ENCODE peak calls at places on chromosomes 7 and 10, in five cellular contexts. L is OCI-LY7, A is gastrocnemius medialis, K is BE2C, O is cardiac muscle cell. Y is an unnamed sample.

GRCh38 chr10:61350068-61350467 is 103.1 kb downstream of the TMEM26 start:
- DNase-seq in A (no peak), K (no peak), O (no peak), L (no peak), Y (no peak)

GRCh38 chr7:141884544-141885227 is 31.5 kb upstream of the OR9A4 start:
- DNase-seq in K (no peak), L (no peak), A (no peak), O (no peak), Y (no peak)

GRCh38 chr7:157309990-157310668 is 26.7 kb upstream of the DNAJB6 start:
- DNase-seq in A (no peak), O (peak; percentile 89), K (no peak), L (no peak), Y (no peak)

GRCh38 chr7:158248816-158249215 is 338.8 kb downstream of the PTPRN2 start:
- DNase-seq in L (no peak), O (no peak), A (no peak), K (no peak), Y (no peak)

GRCh38 chr10:13877154-13877909 is 290.6 kb downstream of the PRPF18 start:
- DNase-seq in A (peak; percentile 61), L (no peak), K (no peak), O (peak; percentile 55), Y (no peak)

GRCh38 chr10:73759512-73760115 is 15.4 kb downstream of the SEC24C start:
- DNase-seq in A (no peak), K (no peak), O (no peak), L (peak; percentile 86), Y (peak; percentile 89)

GRCh38 chr7:69994907-69995542 is 396.8 kb downstream of the AUTS2 start:
- DNase-seq in A (no peak), O (no peak), K (no peak), L (no peak), Y (no peak)

GRCh38 chr7:18109762-18110161 is 82.1 kb upstream of the PRPS1L1 start:
- DNase-seq in L (no peak), A (no peak), K (no peak), O (no peak), Y (no peak)

GRCh38 chr7:1825877-1826741 is 156.0 kb downstream of the ELFN1 start:
- DNase-seq in O (no peak), A (no peak), K (no peak), L (no peak), Y (peak; percentile 50)

GRCh38 chr7:13144622-13145021 is 457.2 kb downstream of the ARL4A start:
- DNase-seq in L (no peak), O (peak; percentile 71), A (no peak), K (no peak), Y (no peak)

GRCh38 chr7:134878731-134879295 is 99.4 kb downstream of the CALD1 start:
- DNase-seq in L (no peak), O (no peak), K (no peak), A (no peak), Y (no peak)

GRCh38 chr10:70564901-70565351 is 37.6 kb downstream of the PRF1 start:
- DNase-seq in O (no peak), K (no peak), L (peak; percentile 63), A (no peak), Y (no peak)

GRCh38 chr10:22043327-22043633 is 39.8 kb upstream of the DNAJC1 start:
- DNase-seq in A (no peak), K (no peak), L (no peak), O (no peak), Y (no peak)

GRCh38 chr7:156470399-156471320 is 169.9 kb upstream of the RNF32 start:
- DNase-seq in L (no peak), K (no peak), O (no peak), A (no peak), Y (no peak)

GRCh38 chr10:81109200-81109752 is 571.6 kb downstream of the SH2D4B start:
- DNase-seq in L (no peak), K (no peak), A (no peak), O (no peak), Y (no peak)

GRCh38 chr7:29038463-29038862 is 80.3 kb upstream of the TRIL start:
- DNase-seq in K (no peak), O (peak; percentile 58), A (no peak), L (no peak), Y (no peak)

GRCh38 chr10:46544989-46545791 is 11.3 kb downstream of the GPRIN2 start:
- DNase-seq in K (peak; percentile 25), L (peak; percentile 21), A (peak; percentile 0), O (peak; percentile 39), Y (peak; percentile 65)

GRCh38 chr10:969473-970150 is 18.6 kb upstream of the GTPBP4 start:
- DNase-seq in K (no peak), L (no peak), O (no peak), A (no peak), Y (no peak)

GRCh38 chr10:69797959-69798358 is 3.7 kb upstream of the COL13A1 start:
- DNase-seq in O (no peak), L (no peak), A (no peak), K (no peak), Y (no peak)

GRCh38 chr10:4770766-4771553 is 55.0 kb upstream of the AKR1E2 start:
- DNase-seq in L (no peak), O (peak; percentile 85), A (no peak), K (no peak), Y (no peak)

DNA sequence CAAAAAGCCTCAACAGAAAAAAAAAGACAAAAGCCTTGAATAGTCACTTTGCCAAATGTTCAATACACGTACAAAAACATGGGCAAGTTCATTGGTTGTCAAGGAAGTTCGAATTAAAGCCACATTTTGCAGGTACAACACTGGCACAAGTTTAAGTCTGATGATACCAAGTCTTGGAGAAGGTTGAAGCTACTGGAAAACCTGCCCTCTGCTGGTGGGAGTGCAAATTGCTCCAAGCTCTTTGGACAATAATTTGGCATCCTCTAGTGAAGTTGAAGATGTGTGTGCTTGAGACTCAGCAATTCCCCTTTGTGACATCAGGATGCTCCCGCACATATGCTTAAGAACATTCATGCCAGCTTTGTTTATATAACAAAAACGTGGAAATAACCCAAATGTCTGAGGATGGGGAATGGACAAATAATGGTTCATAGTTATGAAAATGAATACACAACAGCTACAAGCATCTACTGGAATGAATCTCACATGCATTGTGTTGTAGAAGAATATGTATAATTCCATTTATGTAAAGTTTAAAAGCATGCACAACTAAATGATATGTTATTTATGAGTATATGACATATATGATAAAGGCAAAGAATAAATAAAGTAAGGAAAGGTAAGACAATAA is 120.0 kb upstream of the PLPP4 start:
- DNase-seq in L (peak; percentile 49), O (peak; percentile 46), K (peak; percentile 62), A (no peak), Y (no peak)
- TF ChIP-seq CTCF in L (peak; percentile 93), O (peak; percentile 67), K (peak; percentile 92), A (no peak), Y (peak; percentile 67)

GRCh38 chr10:6776170-6776569 is 196.1 kb upstream of the PRKCQ start:
- DNase-seq in L (no peak), A (no peak), K (no peak), O (no peak), Y (no peak)

GRCh38 chr10:6780008-6780677 is 200.1 kb upstream of the PRKCQ start:
- DNase-seq in O (no peak), A (no peak), L (no peak), K (no peak), Y (no peak)

GRCh38 chr10:6782378-6782777 is 202.3 kb upstream of the PRKCQ start:
- DNase-seq in L (no peak), A (no peak), O (no peak), K (no peak), Y (no peak)

GRCh38 chr10:6778992-6779701 is 199.1 kb upstream of the PRKCQ start:
- DNase-seq in L (no peak), K (no peak), O (peak; percentile 93), A (no peak), Y (no peak)

DNA sequence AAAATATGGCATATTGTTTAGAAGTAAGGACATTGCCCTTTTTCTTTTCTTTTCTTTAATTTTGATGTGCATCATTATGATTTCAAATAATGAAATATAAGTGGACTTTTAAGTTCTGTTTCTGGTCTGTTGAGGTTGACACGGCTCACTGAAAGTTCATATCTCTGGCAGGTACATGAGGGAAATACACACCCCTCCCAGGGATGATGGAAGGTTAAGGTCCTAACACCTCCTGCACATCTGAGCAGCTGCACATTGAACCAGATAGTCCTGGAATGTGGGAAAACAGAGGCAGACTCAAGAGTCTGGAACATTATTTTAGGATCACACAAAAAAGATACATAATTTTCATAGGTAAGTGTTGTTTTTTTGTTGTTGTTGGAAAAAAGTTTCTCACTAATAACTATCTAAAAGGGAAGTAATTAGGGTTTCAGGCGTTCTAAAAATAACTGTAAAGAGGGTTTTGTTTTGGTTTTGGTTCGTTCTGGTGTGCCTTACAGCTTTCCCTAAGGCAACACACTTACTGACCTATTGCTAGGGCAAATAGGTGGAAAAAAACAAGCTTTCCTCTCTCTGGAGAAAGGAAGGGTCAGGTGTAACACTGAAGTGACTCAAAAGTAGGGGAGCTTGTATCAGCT is 201.2 kb upstream of the PRKCQ start:
- DNase-seq in A (no peak), K (no peak), O (no peak), L (no peak), Y (no peak)
- H3K4me1 ChIP-seq in A (no peaks in the 10 kb centered on the region), K (no peaks in the 10 kb centered on the region), O (no peaks in the 10 kb centered on the region), L (no peaks in the 10 kb centered on the region), Y (no peaks in the 10 kb centered on the region)

GRCh38 chr7:80681272-80681885 is 42.9 kb downstream of the CD36 start:
- DNase-seq in A (no peak), L (no peak), O (peak; percentile 53), K (peak; percentile 27), Y (no peak)
- TF ChIP-seq CTCF in A (peak; percentile 34), L (peak; percentile 61), O (peak; percentile 51), K (peak; percentile 69), Y (peak; percentile 35)

GRCh38 chr10:71963756-71964668 is at the start of gene CHST3:
- DNase-seq in O (peak; percentile 83), A (no peak), K (peak; percentile 62), L (no peak), Y (no peak)

GRCh38 chr10:71968553-71969474 is 4.6 kb downstream of the CHST3 start:
- DNase-seq in K (no peak), O (peak; percentile 24), L (no peak), A (no peak), Y (no peak)

GRCh38 chr10:71965623-71966022 is 1.4 kb downstream of the CHST3 start:
- DNase-seq in A (no peak), K (no peak), O (no peak), L (no peak), Y (no peak)

GRCh38 chr10:71964669-71965515 is 697 bp downstream of the CHST3 start:
- DNase-seq in A (no peak), K (peak; percentile 57), O (peak; percentile 81), L (no peak), Y (no peak)

DNA sequence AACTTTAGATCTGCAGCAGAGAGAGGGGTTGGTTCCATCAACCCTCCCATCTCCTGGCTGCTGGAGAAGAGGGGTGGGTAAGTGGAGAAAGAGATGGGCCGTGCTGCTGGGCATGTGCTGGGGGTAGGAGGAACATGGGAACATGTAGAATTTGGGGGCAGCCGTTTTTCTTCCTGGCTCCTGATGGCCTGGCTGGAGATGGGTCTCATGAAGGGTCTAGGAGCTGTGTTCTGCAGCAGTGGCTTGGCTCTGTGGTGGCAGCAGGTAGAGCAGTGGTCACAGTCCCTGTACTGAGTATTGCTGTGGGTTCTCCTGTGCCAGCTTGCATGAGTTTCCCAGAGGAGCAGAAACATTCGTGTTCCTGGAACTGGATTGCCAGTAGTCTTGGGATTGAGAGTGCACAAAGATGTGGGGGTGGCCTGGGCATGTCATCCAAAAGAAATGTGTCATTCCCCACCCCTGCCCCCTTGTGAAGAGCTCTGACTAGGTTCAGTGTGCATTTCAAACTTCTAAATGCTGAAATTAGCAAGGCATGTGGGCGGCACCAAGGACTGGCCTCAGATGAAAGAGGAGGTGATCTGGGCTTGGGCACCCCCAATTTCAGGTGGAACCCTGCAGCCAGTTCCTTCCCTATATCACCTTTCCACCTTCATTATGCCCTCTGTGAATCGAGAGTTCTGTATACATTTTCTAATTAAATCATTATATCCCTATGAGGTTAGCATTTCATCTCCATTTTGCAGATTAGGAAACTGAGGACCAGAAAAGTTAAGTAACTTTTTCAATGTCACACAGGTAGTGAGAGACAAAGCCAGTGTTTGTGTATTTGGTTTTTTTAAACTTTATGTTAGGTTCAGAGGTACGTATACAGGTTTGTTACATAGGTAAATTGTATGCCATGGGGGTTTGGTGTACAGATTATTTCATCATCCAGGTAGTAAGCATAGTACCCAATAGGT is 2.1 kb downstream of the CHST3 start:
- DNase-seq in K (no peak), A (no peak), L (no peak), O (peak; percentile 17), Y (no peak)
- H3K4me1 ChIP-seq in K (peaks cover 11% of the 10 kb centered on the region), A (peaks cover 62% of the 10 kb centered on the region), L (no peaks in the 10 kb centered on the region), O (peaks cover 24% of the 10 kb centered on the region), Y (no peaks in the 10 kb centered on the region)

Y was measured in spleen.